ENCODE peak calls at places on chromosomes 7 and 10, in six cellular contexts. J is GM12878, R is uterus, U is HCT116, F is A549, P is Panc1. T is an unnamed sample. For H3K4me1 and H3K9me3, the result is how much of the 10 kb centered on the place peaks cover.

GRCh38 chr10:72309290-72310240 is 35.8 kb downstream of the DDIT4 start:
- DNase-seq in U (no peak), J (no peak), R (no peak), F (no peak), P (no peak), T (peak)

GRCh38 chr7:138030679-138031351 is 28.9 kb upstream of the CREB3L2 start:
- DNase-seq in P (no peak), R (no peak), J (no peak), F (no peak), U (no peak), T (no peak)

GRCh38 chr7:112511451-112512220 is 30.8 kb downstream of the LSMEM1 start:
- DNase-seq in J (no peak), U (no peak), F (no peak), P (no peak), R (no peak), T (no peak)

GRCh38 chr10:70759769-70760168 is 25.4 kb downstream of the TBATA start:
- DNase-seq in P (no peak), R (no peak), F (peak), U (no peak), J (no peak), T (no peak)

GRCh38 chr7:104584620-104585019 is 256.2 kb downstream of the LHFPL3 start:
- DNase-seq in R (no peak), P (no peak), U (no peak), F (no peak), J (no peak), T (no peak)

GRCh38 chr10:117411440-117412428 is 36.5 kb upstream of the PDZD8 start:
- DNase-seq in J (no peak), P (no peak), F (no peak), U (no peak), R (no peak), T (no peak)

GRCh38 chr7:146894927-146895326 is 778.3 kb downstream of the CNTNAP2 start:
- DNase-seq in J (no peak), R (no peak), F (no peak), P (no peak), U (no peak), T (no peak)

GRCh38 chr10:44993226-44993921 is 7.3 kb upstream of the ZNF22 start:
- DNase-seq in P (no peak), J (no peak), R (peak), U (no peak), F (no peak), T (no peak)

GRCh38 chr7:44388089-44388970 is 62.9 kb upstream of the CAMK2B start:
- DNase-seq in P (no peak), R (no peak), U (no peak), F (no peak), J (no peak), T (no peak)

GRCh38 chr10:101152316-101152715 is 21.2 kb downstream of the TLX1 start:
- DNase-seq in U (no peak), R (no peak), J (no peak), P (no peak), F (no peak), T (no peak)

GRCh38 chr7:144454256-144455039 is 51.0 kb upstream of the NOBOX start:
- DNase-seq in F (no peak), P (no peak), R (no peak), U (peak), J (no peak), T (peak)

GRCh38 chr7:2399848-2400587 is 3.4 kb upstream of the CHST12 start:
- DNase-seq in R (peak), J (no peak), P (peak), U (no peak), F (peak), T (peak)

GRCh38 chr10:111234234-111234633 is 157.4 kb downstream of the ADRA2A start:
- DNase-seq in P (no peak), J (no peak), U (no peak), F (no peak), R (no peak), T (no peak)

GRCh38 chr10:32239770-32240169 is 107.2 kb downstream of the EPC1 start:
- DNase-seq in P (no peak), F (no peak), U (no peak), R (no peak), J (no peak), T (no peak)

GRCh38 chr10:22252801-22253577 is 35.2 kb upstream of the EBLN1 start:
- DNase-seq in F (no peak), J (no peak), P (no peak), R (peak), U (no peak), T (no peak)

GRCh38 chr7:33201821-33202220 is 72.5 kb downstream of the BBS9 start:
- DNase-seq in F (no peak), U (no peak), P (no peak), J (no peak), R (no peak), T (no peak)

GRCh38 chr10:129966370-129966769 is 2.3 kb upstream of the EBF3 start:
- DNase-seq in R (no peak), F (no peak), P (no peak), J (no peak), U (no peak), T (no peak)

GRCh38 chr10:30160431-30160982 is 101.1 kb upstream of the JCAD start:
- DNase-seq in F (no peak), R (no peak), P (no peak), J (no peak), U (no peak), T (no peak)

GRCh38 chr7:96989241-96989858 is 16.0 kb upstream of the DLX6 start:
- DNase-seq in J (no peak), F (no peak), P (no peak), U (no peak), R (no peak), T (no peak)

GRCh38 chr7:32941181-32941995 is 15.9 kb upstream of the FKBP9 start:
- DNase-seq in F (no peak), J (no peak), U (no peak), P (no peak), R (no peak), T (peak)

GRCh38 chr10:72099054-72099921 is 10.9 kb upstream of the SPOCK2 start:
- DNase-seq in F (no peak), R (no peak), P (no peak), J (no peak), U (no peak), T (no peak)

GRCh38 chr10:129851941-129852650 is 112.0 kb downstream of the EBF3 start:
- DNase-seq in P (no peak), R (no peak), F (no peak), J (no peak), U (no peak), T (no peak)

DNA sequence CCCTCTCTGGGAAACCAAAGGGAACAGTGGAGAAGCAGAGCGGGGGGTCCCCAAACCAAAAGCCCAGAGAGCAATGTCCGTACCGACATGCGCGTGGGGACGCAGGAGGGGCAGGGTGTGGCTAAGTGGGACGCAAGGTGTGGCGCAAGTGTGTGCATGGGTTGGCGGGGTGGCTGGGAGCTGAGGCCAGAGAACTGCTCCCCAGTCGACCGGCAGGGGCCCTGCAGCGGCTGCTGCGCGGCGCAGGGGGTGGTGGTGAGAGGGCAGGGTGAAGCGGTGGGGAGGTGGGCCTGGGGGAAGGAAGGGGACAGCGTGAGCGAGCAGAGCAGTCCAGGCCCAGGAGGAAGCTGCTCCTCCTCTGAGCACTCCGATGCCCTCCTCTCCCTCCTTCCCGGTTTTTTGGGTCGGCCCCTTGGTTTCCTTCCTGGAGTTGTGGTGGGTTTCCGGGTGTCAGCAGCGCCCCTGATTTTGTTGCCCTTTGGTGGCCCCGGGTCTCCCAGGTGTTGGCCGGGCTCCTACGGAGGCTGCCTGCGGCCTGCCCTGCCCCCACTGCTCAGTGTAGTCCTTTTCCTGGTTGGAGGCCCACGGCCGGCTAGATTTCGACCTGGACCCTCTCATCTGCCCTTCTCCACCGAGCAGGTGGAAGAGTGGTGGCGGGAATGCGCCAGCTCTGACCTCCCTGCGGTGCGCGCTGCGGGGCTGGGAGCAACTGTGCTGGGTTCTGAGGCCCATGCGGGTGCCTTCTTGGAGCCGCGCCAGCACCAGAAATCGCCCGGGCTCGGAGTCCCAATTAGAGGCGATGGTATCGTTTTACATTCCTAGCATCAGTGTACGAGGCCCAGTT is 40.5 kb upstream of the COMTD1 start:
- DNase-seq in P (no peak), J (no peak), U (no peak), F (no peak), R (no peak), T (peak)
- H3K27ac ChIP-seq in P (no peak), J (no peak), U (peak), F (no peak), R (no peak), T (no peak)

DNA sequence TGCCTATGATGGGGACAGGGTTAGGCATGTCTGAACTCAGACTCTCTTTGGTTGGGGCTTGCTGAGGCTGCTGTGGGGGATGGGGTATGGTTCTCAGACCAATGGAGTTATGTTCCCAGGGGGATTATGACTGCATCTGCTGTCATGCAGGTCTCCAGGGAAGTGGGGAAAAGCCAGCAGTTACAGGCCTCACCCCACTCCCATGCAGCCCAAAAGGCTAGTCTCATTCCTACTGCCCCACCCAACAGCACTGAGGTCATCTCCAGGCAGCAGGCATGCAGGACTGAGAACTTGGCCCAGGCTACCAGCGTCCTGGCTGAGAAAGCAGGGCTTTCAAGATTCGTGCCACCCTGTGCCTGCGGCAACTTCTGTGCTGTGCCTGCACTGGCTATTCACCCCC is 373.3 kb downstream of the HTR7 start:
- DNase-seq in J (no peak), F (peak), P (no peak), R (no peak), U (no peak), T (no peak)
- H3K4me1 ChIP-seq in J (under half), F (under half), P (under half), R (under half), U (under half), T (under half)

DNA sequence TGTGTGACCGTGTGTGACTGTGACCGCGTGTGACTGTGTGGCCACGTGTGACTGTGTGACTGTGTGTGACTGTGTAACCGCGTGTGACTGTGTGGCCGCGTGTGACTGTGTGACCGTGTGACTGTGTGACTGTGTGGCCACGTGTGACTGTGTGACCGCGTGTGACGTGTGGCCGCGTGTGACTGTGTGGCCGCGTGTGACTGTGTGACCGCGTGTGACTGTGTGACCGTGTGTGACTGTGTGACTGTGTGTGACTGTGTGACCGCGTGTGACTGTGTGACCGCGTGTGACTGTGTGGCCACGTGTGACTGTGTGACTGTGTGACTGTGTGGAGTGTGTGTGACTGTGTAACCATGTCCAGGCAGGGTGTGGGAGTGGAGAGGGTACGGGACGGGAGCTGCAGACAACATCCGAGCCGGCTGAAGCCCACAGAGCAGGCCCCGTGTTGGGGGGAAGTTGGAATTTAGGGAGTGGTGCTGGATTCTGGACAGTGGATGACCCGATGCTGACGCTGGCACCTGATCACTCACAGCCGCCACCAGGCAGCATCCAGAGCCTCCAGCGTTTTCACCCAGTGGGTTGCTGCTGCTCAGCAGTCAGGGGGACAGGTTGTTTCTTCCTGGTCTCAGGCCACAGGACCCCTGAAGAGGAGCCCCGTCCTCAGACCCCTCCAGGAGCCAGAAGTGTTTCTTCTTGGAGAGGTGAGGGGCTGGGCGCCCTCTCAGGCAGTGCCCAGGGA is 503.5 kb downstream of the DNAJB6 start:
- DNase-seq in J (no peak), P (no peak), F (no peak), U (no peak), R (no peak), T (no peak)
- H3K9me3 ChIP-seq in J (under half), P (under half), F (under half), U (under half), R (under half), T (under half)

GRCh38 chr10:21048086-21048485 is 151.0 kb upstream of the NEBL start:
- DNase-seq in J (no peak), R (no peak), P (no peak), U (no peak), F (peak), T (no peak)
- H3K27ac ChIP-seq in J (no peak), R (no peak), P (no peak), U (no peak), F (peak), T (no peak)

DNA sequence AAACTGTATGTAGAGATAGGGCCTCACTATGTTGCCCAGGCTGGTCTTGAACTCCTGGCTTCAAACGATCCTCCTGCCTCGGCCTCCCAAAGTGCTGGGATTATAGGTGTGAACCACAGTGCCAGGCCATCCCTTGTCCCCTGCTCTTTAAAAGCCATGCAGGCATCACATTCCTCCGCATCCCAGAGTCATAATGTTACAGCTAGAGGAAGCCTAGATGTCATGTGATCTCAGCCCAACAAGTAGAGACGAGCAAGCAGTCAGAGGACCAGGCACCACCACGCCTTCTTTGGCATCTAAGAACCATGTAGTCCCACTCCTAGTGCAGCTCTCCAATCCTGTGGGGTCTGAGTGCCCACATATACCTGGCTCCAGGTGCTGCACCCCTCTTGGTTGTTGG is 13.1 kb downstream of the PODXL start:
- DNase-seq in F (no peak), U (no peak), R (no peak), J (no peak), P (no peak), T (no peak)
- H3K4me1 ChIP-seq in F (under half), U (half or more), R (under half), J (under half), P (under half), T (under half)

DNA sequence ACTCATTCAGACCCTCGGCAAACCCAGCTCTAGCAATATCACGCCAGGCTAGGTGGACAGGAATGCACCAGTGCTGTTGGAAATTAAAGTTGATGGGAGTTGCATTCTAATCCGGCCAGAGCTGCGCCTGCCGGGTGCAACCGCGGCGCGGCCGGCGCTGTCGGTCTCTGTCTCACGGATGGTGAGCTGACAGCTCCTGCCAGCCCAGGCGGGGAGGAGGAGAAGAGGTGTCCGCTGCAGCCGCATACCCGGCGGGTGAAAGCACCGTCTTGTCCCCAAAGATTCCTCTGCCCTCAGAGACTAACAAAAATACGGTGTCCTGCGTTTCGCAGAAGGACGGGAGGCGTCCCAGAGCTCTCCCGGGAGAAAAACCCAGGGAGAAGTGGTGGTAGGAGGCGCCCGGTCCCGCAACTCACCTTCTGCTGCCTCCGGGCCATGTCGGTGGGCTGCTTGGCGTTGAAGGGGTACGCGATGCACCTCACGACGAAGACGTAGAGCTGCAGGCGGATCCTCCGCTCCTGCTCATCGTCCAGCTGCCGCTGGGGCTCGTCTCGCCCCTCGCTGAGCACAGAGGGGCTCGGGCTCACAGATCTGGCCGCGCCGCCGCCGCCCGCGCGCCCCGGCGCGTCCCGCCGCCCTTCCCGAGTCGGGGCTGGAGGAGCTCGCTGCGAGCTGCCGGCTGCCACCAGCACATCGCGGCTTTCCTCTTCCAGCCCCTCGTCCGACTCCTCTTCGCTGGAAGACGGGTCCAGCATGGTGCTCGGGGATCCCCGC is 490 bp downstream of the CADPS2 start:
- DNase-seq in U (no peak), P (no peak), J (no peak), F (peak), R (peak), T (no peak)
- H3K9me3 ChIP-seq in U (under half), P (under half), J (under half), F (under half), R (under half), T (under half)

GRCh38 chr7:49294611-49295010 is 370.3 kb downstream of the CDC14C start:
- DNase-seq in R (no peak), U (no peak), J (no peak), P (no peak), F (no peak), T (peak)
- H3K27ac ChIP-seq in R (no peak), U (no peak), J (no peak), P (no peak), F (no peak), T (peak)

DNA sequence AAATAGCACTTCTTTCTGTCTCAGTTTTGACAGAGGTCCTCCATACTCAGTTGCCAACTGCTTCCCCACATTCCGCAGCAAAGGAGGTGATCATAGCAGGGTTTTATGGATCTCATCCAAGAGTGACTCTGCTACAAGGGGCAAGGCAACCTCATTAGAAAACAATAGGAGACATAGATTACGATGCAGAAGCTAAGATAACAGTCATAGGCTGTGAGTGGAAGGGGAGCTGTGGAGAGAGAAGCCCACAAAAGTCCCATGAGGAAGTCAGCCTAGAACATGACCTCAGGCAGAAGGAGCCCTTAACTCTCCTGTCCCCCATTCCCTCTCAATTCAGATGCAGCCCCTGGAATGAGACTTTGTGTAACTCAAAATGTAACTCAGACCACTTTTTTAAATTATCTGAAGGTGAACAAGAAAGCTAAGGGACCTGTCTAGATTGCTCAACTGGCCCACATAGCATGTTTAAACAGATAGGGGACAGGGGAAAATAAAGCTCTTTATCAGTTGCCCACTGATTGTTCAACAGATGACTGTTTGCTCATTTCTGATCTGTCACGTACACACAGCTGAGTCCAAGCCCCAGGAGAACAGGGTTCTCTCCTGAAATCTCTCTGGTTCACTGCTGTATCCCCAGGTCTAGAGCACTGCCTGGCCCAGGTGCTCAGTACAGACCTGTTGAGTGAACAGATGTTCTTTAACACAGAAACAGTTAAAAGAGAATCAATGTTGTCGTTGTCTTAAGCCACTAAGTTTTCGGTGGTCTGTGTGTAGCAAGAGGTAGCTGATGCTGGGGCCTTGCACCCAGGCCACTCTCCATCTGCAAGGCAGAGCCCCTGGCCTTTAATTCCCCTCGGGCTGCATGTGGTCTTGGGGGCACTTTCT is 1.5 kb upstream of the NCOA4 start:
- DNase-seq in U (no peak), F (no peak), P (no peak), R (no peak), J (no peak), T (no peak)
- H3K4me1 ChIP-seq in U (under half), F (under half), P (under half), R (under half), J (under half), T (under half)

DNA sequence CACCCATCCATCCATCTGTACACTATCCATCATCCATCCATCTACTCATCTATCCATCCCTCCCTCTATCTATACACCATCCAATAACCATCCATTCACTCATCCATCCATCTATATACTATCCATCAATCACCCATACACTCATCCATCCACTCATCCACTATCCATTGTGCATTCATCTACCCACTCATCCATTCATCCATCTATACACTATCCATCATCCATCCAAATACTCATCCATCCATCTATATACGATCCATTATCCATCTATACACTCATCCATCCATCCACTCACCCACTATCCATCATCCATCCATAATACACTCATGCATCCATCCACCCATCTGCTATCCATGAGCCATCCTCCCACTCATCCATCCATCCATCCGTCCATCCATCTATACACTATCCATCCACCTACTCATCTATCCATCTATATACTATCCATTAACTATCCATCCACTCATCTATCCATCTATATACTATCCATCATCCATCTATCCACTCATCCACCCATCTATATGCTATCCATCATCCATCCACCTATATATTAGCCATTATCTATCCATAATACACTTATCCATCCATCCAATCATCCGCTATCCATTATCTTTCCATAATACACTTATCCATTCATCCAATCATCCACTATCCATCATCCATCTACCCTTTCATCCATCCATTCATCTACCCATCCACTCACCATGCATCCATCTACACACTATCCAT is 485.3 kb downstream of the DNAJB6 start:
- DNase-seq in J (no peak), R (no peak), P (no peak), U (no peak), F (no peak), T (no peak)
- H3K9me3 ChIP-seq in J (under half), R (under half), P (under half), U (under half), F (under half), T (under half)